ENCODE peak calls at places on chromosomes 6 and 20, in five cellular contexts. I is CD8-positive, alpha-beta memory T cell; K is breast epithelium; G is pancreas; S is aorta. H is an unnamed sample.

GRCh38 chr6:44061375-44062104 is 65.7 kb downstream of the MRPL14 start:
- DNase-seq in I (no peak), K (no peak), G (no peak), S (no peak), H (no peak)

GRCh38 chr6:123588546-123588895 is 48.2 kb downstream of the TRDN start:
- DNase-seq in I (no peak), K (no peak), G (no peak), S (no peak), H (no peak)

GRCh38 chr6:81690073-81690472 is 62.4 kb downstream of the TENT5A start:
- DNase-seq in I (no peak), K (no peak), G (no peak), S (no peak), H (no peak)

GRCh38 chr6:135938588-135939215 is 87.2 kb downstream of the PDE7B start:
- DNase-seq in I (no peak), K (no peak), G (no peak), S (no peak), H (no peak)

GRCh38 chr6:118207947-118208346 is 300.9 kb downstream of the SLC35F1 start:
- DNase-seq in I (no peak), K (no peak), G (no peak), S (no peak), H (no peak)

GRCh38 chr6:137415127-137415833 is 78.9 kb downstream of the OLIG3 start:
- DNase-seq in I (peak; percentile 76), K (no peak), G (peak; percentile 37), S (peak; percentile 81), H (peak; percentile 29)

GRCh38 chr6:140071115-140071514 is 696.7 kb upstream of the CITED2 start:
- DNase-seq in I (no peak), K (no peak), G (no peak), S (no peak), H (no peak)

GRCh38 chr20:61430228-61430624 is 178.2 kb downstream of the CDH4 start:
- DNase-seq in I (no peak), K (no peak), G (no peak), S (no peak), H (no peak)

GRCh38 chr6:93523365-93523764 is 104.0 kb upstream of the EPHA7 start:
- DNase-seq in I (no peak), K (no peak), G (no peak), S (no peak), H (no peak)

GRCh38 chr6:101851911-101852310 is 458.4 kb downstream of the GRIK2 start:
- DNase-seq in I (no peak), K (no peak), G (no peak), S (no peak), H (no peak)
- H3K4me3 ChIP-seq in I (no peak overlapping the region), K (no peak overlapping the region), G (no peak overlapping the region), S (no peak overlapping the region), H (no peak overlapping the region)

DNA sequence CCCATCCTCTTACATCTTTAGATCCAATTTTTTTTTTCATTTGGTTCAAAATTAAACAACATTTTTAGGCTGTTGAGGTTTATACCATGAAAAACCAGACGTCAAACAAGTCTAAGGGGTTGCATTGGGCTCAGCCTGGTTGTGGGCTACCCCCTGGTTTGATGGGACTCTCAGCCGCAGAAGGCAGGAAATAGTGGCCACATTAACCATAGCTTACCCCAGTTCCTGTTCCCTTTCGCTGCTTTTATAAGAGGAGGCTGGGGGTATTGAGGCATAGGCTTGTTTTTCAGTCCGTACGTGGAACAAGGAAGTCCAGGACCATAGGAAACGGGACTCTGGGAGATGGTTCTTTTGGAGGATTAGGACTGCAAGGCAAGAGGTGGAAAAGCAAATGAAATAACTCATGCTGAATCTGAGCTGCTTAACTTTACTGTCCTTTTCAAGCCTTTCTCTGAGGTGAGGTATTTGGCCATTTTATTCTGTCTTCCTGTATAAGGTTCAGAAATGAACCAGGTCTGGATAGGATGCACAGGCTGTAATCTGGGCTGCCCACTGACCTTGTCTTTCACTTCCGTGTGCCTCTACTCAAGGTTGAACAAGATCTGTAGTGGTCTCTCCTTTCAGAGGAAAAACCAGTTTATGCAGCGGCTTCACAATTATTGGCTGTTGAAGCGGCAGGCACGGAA is 7.7 kb downstream of the BRPF3 start:
- DNase-seq in I (peak; percentile 78), K (no peak), G (no peak), S (no peak), H (peak; percentile 22)
- H3K4me1 ChIP-seq in I (peaks cover 49% of the 10 kb centered on the region), K (peaks cover 3% of the 10 kb centered on the region), G (no peaks in the 10 kb centered on the region), S (no peaks in the 10 kb centered on the region), H (peaks cover 40% of the 10 kb centered on the region)

DNA sequence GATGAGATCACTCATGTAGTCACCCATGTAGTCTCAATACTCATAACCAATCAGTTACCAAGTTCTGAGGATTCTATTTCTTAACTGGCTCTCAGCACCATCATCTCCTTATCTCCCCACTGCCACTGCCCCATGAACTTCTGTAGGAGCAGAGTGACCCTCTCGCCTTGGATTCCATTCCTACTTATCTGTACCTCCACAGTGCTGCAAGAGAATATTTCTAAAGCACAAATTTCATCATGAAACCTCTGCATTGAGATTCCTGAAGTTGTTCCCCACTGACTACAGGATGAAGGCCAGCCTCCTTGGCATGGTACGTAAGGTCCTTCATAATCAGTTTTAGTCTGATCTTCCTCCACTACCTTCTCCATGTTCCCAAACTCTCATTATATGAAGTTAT is 34.8 kb downstream of the BACH2 start:
- DNase-seq in I (no peak), K (no peak), G (no peak), S (no peak), H (no peak)
- H3K4me3 ChIP-seq in I (no peak overlapping the region), K (no peak overlapping the region), G (no peak overlapping the region), S (no peak overlapping the region), H (no peak overlapping the region)

GRCh38 chr6:154457046-154457713 is 53.3 kb downstream of the CNKSR3 start:
- DNase-seq in I (no peak), K (no peak), G (no peak), S (no peak), H (no peak)

GRCh38 chr6:154457881-154458284 is 52.6 kb downstream of the CNKSR3 start:
- DNase-seq in I (no peak), K (no peak), G (peak; percentile 50), S (no peak), H (no peak)

GRCh38 chr6:154459513-154459912 is 51.0 kb downstream of the CNKSR3 start:
- DNase-seq in I (no peak), K (no peak), G (no peak), S (no peak), H (no peak)

GRCh38 chr6:154460306-154461071 is 50.0 kb downstream of the CNKSR3 start:
- DNase-seq in I (no peak), K (no peak), G (no peak), S (no peak), H (no peak)

DNA sequence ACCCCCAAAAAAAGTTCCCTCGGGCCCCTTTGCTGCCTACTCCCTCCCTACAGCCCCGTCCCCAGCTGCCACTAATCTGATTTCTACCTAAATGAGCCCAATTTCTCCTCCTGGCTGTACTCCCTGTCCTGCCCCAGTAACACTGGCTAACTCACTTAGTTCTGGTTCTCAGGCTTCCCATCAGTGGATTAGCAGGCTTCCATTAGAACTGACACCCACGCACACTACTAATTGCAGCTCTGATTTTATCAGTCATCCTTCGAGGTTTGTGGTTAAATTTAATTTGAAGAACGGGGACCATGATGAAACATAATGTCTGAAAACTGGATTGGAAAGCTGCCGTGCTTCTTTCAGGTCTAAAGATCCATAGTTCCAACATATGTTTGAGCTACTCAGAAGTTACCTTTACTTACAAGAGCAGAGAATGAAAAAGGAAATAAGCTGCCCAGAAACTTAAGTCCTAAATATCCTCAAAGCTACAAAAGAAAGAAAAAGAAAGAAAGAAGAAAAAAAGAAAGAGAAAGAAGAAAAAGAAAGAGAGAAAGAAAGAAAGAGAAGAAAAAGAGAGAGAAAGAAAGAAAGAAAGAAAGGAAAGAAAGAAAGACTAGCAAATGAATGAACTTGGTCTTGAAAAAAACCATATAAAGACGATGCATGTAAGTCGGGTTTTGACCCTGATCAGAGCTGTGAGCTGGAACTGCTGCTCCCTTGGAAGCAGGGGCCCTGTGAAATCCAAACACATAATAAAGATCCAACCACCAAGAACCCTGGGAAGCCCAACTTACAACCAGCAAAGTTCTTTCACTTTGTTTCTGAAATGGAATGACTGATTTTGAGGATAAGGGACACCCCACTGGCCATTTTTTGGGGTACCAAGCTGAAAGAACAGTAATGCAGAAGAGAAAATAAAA is 51.7 kb downstream of the CNKSR3 start:
- DNase-seq in I (no peak), K (no peak), G (no peak), S (no peak), H (no peak)
- H3K4me1 ChIP-seq in I (no peaks in the 10 kb centered on the region), K (no peaks in the 10 kb centered on the region), G (peaks cover 25% of the 10 kb centered on the region), S (peaks cover 14% of the 10 kb centered on the region), H (no peaks in the 10 kb centered on the region)

GRCh38 chr6:34568829-34569228 is 12.7 kb upstream of the SPDEF start:
- DNase-seq in I (no peak), K (no peak), G (no peak), S (no peak), H (no peak)

GRCh38 chr6:34568341-34568680 is 12.2 kb upstream of the SPDEF start:
- DNase-seq in I (no peak), K (no peak), G (no peak), S (no peak), H (no peak)

GRCh38 chr6:34571388-34571787 is 15.3 kb upstream of the SPDEF start:
- DNase-seq in I (no peak), K (no peak), G (no peak), S (no peak), H (no peak)

GRCh38 chr6:34570066-34570833 is 14.1 kb upstream of the SPDEF start:
- DNase-seq in I (no peak), K (no peak), G (no peak), S (no peak), H (no peak)

GRCh38 chr6:34569361-34569973 is 13.3 kb upstream of the SPDEF start:
- DNase-seq in I (no peak), K (no peak), G (no peak), S (no peak), H (no peak)
- H3K4me3 ChIP-seq in I (no peak overlapping the region), K (no peak overlapping the region), G (no peak overlapping the region), S (no peak overlapping the region), H (no peak overlapping the region)

GRCh38 chr6:353642-354614 is 37.6 kb upstream of the IRF4 start:
- DNase-seq in I (no peak), K (peak; percentile 48), G (no peak), S (no peak), H (no peak)
- H3K4me1 ChIP-seq in I (no peaks in the 10 kb centered on the region), K (no peaks in the 10 kb centered on the region), G (no peaks in the 10 kb centered on the region), S (no peaks in the 10 kb centered on the region), H (no peaks in the 10 kb centered on the region)